ENCODE peak calls at places on chromosomes 2 and 18, in nine cellular contexts. One of them, this sample, is unnamed.

GRCh38 chr2:10765461-10765860 is 44.0 kb downstream of the ATP6V1C2 start:
- DNase-seq in AG04450: no peak
- DNase-seq in epithelial cell of esophagus: no peak
- DNase-seq in cardiac muscle cell: no peak
- DNase-seq in glutamatergic neuron: no peak
- DNase-seq in lower lobe of right lung: no peak
- DNase-seq in A549: no peak
- DNase-seq in CD8-positive, alpha-beta T cell: no peak
- DNase-seq in IMR-90: no peak
- DNase-seq in this sample: no peak

GRCh38 chr18:9743200-9744016 is 35.3 kb downstream of the RAB31 start:
- DNase-seq in AG04450: peak
- DNase-seq in epithelial cell of esophagus: peak
- DNase-seq in cardiac muscle cell: no peak
- DNase-seq in glutamatergic neuron: no peak
- DNase-seq in lower lobe of right lung: no peak
- DNase-seq in A549: peak
- DNase-seq in CD8-positive, alpha-beta T cell: no peak
- DNase-seq in IMR-90: peak
- DNase-seq in this sample: no peak

GRCh38 chr2:96669539-96670215 is 27.1 kb downstream of the FER1L5 start:
- DNase-seq in AG04450: no peak
- DNase-seq in epithelial cell of esophagus: no peak
- DNase-seq in cardiac muscle cell: no peak
- DNase-seq in glutamatergic neuron: no peak
- DNase-seq in lower lobe of right lung: no peak
- DNase-seq in A549: no peak
- DNase-seq in CD8-positive, alpha-beta T cell: no peak
- DNase-seq in IMR-90: no peak
- DNase-seq in this sample: no peak

GRCh38 chr2:128263902-128264331 is 54.8 kb downstream of the HS6ST1 start:
- DNase-seq in AG04450: no peak
- DNase-seq in epithelial cell of esophagus: no peak
- DNase-seq in cardiac muscle cell: no peak
- DNase-seq in glutamatergic neuron: no peak
- DNase-seq in lower lobe of right lung: no peak
- DNase-seq in A549: no peak
- DNase-seq in CD8-positive, alpha-beta T cell: no peak
- DNase-seq in IMR-90: no peak
- DNase-seq in this sample: no peak

GRCh38 chr2:216572582-216573578 is 60.3 kb upstream of the IGFBP2 start:
- DNase-seq in AG04450: no peak
- DNase-seq in epithelial cell of esophagus: no peak
- DNase-seq in cardiac muscle cell: no peak
- DNase-seq in glutamatergic neuron: no peak
- DNase-seq in lower lobe of right lung: no peak
- DNase-seq in A549: no peak
- DNase-seq in CD8-positive, alpha-beta T cell: no peak
- DNase-seq in IMR-90: no peak
- DNase-seq in this sample: no peak

GRCh38 chr2:175955168-175955567 is 46.9 kb downstream of the LNPK start:
- DNase-seq in AG04450: no peak
- DNase-seq in epithelial cell of esophagus: no peak
- DNase-seq in cardiac muscle cell: no peak
- DNase-seq in glutamatergic neuron: no peak
- DNase-seq in lower lobe of right lung: no peak
- DNase-seq in A549: no peak
- DNase-seq in CD8-positive, alpha-beta T cell: no peak
- DNase-seq in IMR-90: no peak
- DNase-seq in this sample: no peak

GRCh38 chr2:64052468-64053241 is 33.4 kb upstream of the VPS54 start:
- DNase-seq in AG04450: no peak
- DNase-seq in epithelial cell of esophagus: peak
- DNase-seq in cardiac muscle cell: no peak
- DNase-seq in glutamatergic neuron: no peak
- DNase-seq in lower lobe of right lung: no peak
- DNase-seq in A549: no peak
- DNase-seq in CD8-positive, alpha-beta T cell: no peak
- DNase-seq in IMR-90: peak
- DNase-seq in this sample: no peak

GRCh38 chr2:150596071-150596470 is 108.6 kb upstream of the RND3 start:
- DNase-seq in AG04450: no peak
- DNase-seq in epithelial cell of esophagus: no peak
- DNase-seq in cardiac muscle cell: no peak
- DNase-seq in glutamatergic neuron: no peak
- DNase-seq in lower lobe of right lung: no peak
- DNase-seq in A549: no peak
- DNase-seq in CD8-positive, alpha-beta T cell: no peak
- DNase-seq in IMR-90: peak
- DNase-seq in this sample: no peak

GRCh38 chr18:32670727-32671126 is 102.1 kb downstream of the KLHL14 start:
- DNase-seq in AG04450: no peak
- DNase-seq in epithelial cell of esophagus: no peak
- DNase-seq in cardiac muscle cell: no peak
- DNase-seq in glutamatergic neuron: no peak
- DNase-seq in lower lobe of right lung: no peak
- DNase-seq in A549: no peak
- DNase-seq in CD8-positive, alpha-beta T cell: no peak
- DNase-seq in IMR-90: no peak
- DNase-seq in this sample: no peak

GRCh38 chr18:32674491-32674890 is 98.3 kb downstream of the KLHL14 start:
- DNase-seq in AG04450: no peak
- DNase-seq in epithelial cell of esophagus: peak
- DNase-seq in cardiac muscle cell: peak
- DNase-seq in glutamatergic neuron: no peak
- DNase-seq in lower lobe of right lung: no peak
- DNase-seq in A549: no peak
- DNase-seq in CD8-positive, alpha-beta T cell: no peak
- DNase-seq in IMR-90: no peak
- DNase-seq in this sample: no peak

DNA sequence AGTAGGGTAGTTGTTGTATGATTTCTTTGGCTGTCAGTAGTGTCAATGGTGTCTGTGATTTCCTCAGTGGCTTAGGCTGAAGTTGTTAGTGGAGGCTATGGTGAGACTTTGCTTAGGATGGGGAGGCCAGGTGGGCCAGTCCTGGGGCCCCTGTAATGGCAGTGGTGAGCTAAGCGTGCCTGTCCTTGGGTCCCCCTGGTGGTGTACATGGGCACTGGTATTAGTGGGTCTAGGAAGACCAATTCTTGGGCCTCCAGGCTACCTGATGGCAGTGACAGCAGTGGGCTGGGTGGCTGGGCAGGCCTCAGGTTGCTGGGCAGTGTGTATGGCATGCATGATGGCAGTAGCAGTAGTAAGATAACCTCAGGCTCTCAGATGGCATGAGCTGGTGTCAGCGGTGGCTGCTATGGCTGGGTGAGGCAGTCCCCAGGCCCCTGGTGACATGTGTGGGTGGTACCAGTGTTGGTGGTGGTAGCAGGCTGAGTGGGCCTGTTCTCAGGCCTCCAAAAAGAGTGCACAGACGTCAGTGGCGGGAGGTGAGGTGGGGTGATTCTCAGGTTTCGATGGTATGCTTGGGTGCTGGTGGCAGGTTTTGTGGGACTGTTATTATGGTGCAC is 103.2 kb downstream of the KLHL14 start:
- DNase-seq in AG04450: no peak
- DNase-seq in epithelial cell of esophagus: no peak
- DNase-seq in cardiac muscle cell: no peak
- DNase-seq in glutamatergic neuron: no peak
- DNase-seq in lower lobe of right lung: no peak
- DNase-seq in A549: no peak
- DNase-seq in CD8-positive, alpha-beta T cell: no peak
- DNase-seq in IMR-90: no peak
- DNase-seq in this sample: no peak
- TF ChIP-seq CTCF in AG04450: peak
- TF ChIP-seq CTCF in epithelial cell of esophagus: peak
- TF ChIP-seq CTCF in cardiac muscle cell: no peak
- TF ChIP-seq CTCF in glutamatergic neuron: no peak
- TF ChIP-seq CTCF in lower lobe of right lung: no peak
- TF ChIP-seq CTCF in A549: no peak
- TF ChIP-seq CTCF in CD8-positive, alpha-beta T cell: no peak
- TF ChIP-seq CTCF in IMR-90: no peak
- TF ChIP-seq CTCF in this sample: peak

DNA sequence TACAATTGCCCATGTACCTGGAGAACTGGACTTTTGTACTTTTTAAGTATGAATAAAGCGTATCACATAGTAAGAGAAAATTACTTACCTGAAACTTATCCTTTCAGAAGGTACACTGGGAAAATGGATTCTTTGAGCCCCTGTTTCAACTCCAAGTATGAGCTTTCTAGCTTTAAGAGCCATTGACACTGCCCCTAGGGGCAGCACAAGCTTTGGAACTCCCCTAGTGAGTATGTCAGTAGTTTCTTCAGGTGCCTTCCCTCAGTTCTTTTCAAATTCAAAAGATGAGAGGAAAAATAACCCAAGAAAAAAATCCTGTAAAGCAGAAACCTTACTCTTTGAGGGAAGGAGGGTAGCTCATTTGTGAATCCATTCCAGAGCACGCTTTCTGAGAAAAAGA is 124.1 kb downstream of the MEMO1 start:
- DNase-seq in AG04450: no peak
- DNase-seq in epithelial cell of esophagus: peak
- DNase-seq in cardiac muscle cell: peak
- DNase-seq in glutamatergic neuron: no peak
- DNase-seq in lower lobe of right lung: no peak
- DNase-seq in A549: peak
- DNase-seq in CD8-positive, alpha-beta T cell: no peak
- DNase-seq in IMR-90: no peak
- DNase-seq in this sample: peak
- TF ChIP-seq CTCF in AG04450: peak
- TF ChIP-seq CTCF in epithelial cell of esophagus: peak
- TF ChIP-seq CTCF in cardiac muscle cell: peak
- TF ChIP-seq CTCF in glutamatergic neuron: no peak
- TF ChIP-seq CTCF in lower lobe of right lung: peak
- TF ChIP-seq CTCF in A549: peak
- TF ChIP-seq CTCF in CD8-positive, alpha-beta T cell: no peak
- TF ChIP-seq CTCF in IMR-90: no peak
- TF ChIP-seq CTCF in this sample: peak

DNA sequence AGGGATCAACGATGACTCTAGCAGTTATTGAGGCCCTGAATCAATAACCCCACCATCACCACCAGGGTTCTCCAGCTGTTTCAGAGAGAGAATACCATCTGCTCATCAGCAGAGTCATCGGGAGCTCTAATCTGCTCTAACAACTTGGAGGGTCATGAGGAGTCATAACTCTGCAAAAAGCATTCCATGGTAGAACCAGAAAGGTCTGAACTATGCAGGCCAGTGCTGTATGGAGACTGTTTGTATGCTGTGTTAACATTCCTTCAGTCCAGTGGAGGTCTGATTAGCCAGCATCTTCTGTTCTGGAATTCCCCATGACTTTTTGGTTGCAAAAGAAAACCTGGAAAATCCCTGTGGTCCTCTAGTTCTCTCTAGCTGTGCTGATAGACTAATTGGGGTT is 9.4 kb upstream of the ITGB6 start:
- DNase-seq in AG04450: peak
- DNase-seq in epithelial cell of esophagus: peak
- DNase-seq in cardiac muscle cell: no peak
- DNase-seq in glutamatergic neuron: no peak
- DNase-seq in lower lobe of right lung: no peak
- DNase-seq in A549: no peak
- DNase-seq in CD8-positive, alpha-beta T cell: no peak
- DNase-seq in IMR-90: peak
- DNase-seq in this sample: no peak
- TF ChIP-seq CTCF in AG04450: peak
- TF ChIP-seq CTCF in epithelial cell of esophagus: no peak
- TF ChIP-seq CTCF in cardiac muscle cell: peak
- TF ChIP-seq CTCF in glutamatergic neuron: no peak
- TF ChIP-seq CTCF in lower lobe of right lung: no peak
- TF ChIP-seq CTCF in A549: no peak
- TF ChIP-seq CTCF in CD8-positive, alpha-beta T cell: no peak
- TF ChIP-seq CTCF in IMR-90: peak
- TF ChIP-seq CTCF in this sample: no peak

GRCh38 chr2:113807634-113808196 is 51.3 kb upstream of the SLC35F5 start:
- DNase-seq in AG04450: no peak
- DNase-seq in epithelial cell of esophagus: no peak
- DNase-seq in cardiac muscle cell: no peak
- DNase-seq in glutamatergic neuron: no peak
- DNase-seq in lower lobe of right lung: no peak
- DNase-seq in A549: no peak
- DNase-seq in CD8-positive, alpha-beta T cell: no peak
- DNase-seq in IMR-90: no peak
- DNase-seq in this sample: no peak

GRCh38 chr2:113806217-113806913 is 49.9 kb upstream of the SLC35F5 start:
- DNase-seq in AG04450: no peak
- DNase-seq in epithelial cell of esophagus: peak
- DNase-seq in cardiac muscle cell: no peak
- DNase-seq in glutamatergic neuron: no peak
- DNase-seq in lower lobe of right lung: no peak
- DNase-seq in A549: no peak
- DNase-seq in CD8-positive, alpha-beta T cell: no peak
- DNase-seq in IMR-90: no peak
- DNase-seq in this sample: no peak

GRCh38 chr2:113809076-113809475 is 52.6 kb upstream of the SLC35F5 start:
- DNase-seq in AG04450: no peak
- DNase-seq in epithelial cell of esophagus: no peak
- DNase-seq in cardiac muscle cell: no peak
- DNase-seq in glutamatergic neuron: no peak
- DNase-seq in lower lobe of right lung: no peak
- DNase-seq in A549: no peak
- DNase-seq in CD8-positive, alpha-beta T cell: no peak
- DNase-seq in IMR-90: no peak
- DNase-seq in this sample: no peak

DNA sequence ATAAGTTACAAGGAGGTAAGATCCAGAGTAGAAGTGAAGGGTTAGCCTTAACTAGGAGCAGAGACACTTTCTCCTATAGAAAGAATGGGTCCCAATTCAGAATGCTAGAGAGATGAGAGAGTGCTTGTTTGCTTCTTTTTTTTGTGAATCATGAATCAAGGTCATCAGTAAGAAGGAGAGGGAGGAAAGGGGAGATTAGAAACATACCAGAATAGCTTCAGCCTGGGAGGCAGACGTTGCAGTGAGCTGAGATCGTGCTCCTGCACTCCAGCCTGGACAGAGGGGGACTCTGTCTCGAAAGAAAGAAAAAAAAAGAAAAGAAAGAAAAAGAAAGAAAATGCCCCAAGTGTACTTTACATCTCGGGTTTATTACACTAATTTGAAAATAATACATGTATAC is 55.8 kb upstream of the SLC35F5 start:
- DNase-seq in AG04450: no peak
- DNase-seq in epithelial cell of esophagus: no peak
- DNase-seq in cardiac muscle cell: peak
- DNase-seq in glutamatergic neuron: no peak
- DNase-seq in lower lobe of right lung: no peak
- DNase-seq in A549: no peak
- DNase-seq in CD8-positive, alpha-beta T cell: no peak
- DNase-seq in IMR-90: peak
- DNase-seq in this sample: no peak
- TF ChIP-seq CTCF in AG04450: no peak
- TF ChIP-seq CTCF in epithelial cell of esophagus: no peak
- TF ChIP-seq CTCF in cardiac muscle cell: no peak
- TF ChIP-seq CTCF in glutamatergic neuron: no peak
- TF ChIP-seq CTCF in lower lobe of right lung: no peak
- TF ChIP-seq CTCF in A549: no peak
- TF ChIP-seq CTCF in CD8-positive, alpha-beta T cell: no peak
- TF ChIP-seq CTCF in IMR-90: no peak
- TF ChIP-seq CTCF in this sample: no peak

This sample was measured in GM12864.